ENCODE peak calls at places on chromosome 19, in four cellular contexts. W, E, A and D are unnamed samples.

GRCh38 chr19:42831221-42832019 is 48.1 kb downstream of the PSG1 start:
- DNase-seq in E (no peak), A (no peak), W (no peak), D (no peak)

GRCh38 chr19:32864318-32865007 is 5.1 kb downstream of the SLC7A9 start:
- DNase-seq in A (no peak), W (no peak), E (no peak), D (no peak)

GRCh38 chr19:34678085-34678412 is 571 bp downstream of the ZNF302 start:
- DNase-seq in E (no peak), W (no peak), A (no peak), D (no peak)

GRCh38 chr19:10712041-10712440 is 5.8 kb upstream of the DNM2 start:
- DNase-seq in A (no peak), E (no peak), W (no peak), D (no peak)

GRCh38 chr19:13832096-13832495 is 36.9 kb downstream of the ZSWIM4 start:
- DNase-seq in E (no peak), W (no peak), A (no peak), D (no peak)

GRCh38 chr19:12825259-12826131 is 8.9 kb downstream of the RTBDN start:
- DNase-seq in A (no peak), E (no peak), W (no peak), D (peak; percentile 88)

GRCh38 chr19:10420444-10421239 is at the start of gene PDE4A:
- DNase-seq in E (no peak), W (peak; percentile 58), A (no peak), D (peak; percentile 73)

GRCh38 chr19:324716-325115 is 19.9 kb downstream of the MIER2 start:
- DNase-seq in E (no peak), A (no peak), W (no peak), D (no peak)

GRCh38 chr19:8731428-8732169 is 10.2 kb downstream of the OR2Z1 start:
- DNase-seq in E (no peak), A (no peak), W (no peak), D (no peak)

GRCh38 chr19:40262422-40262821 is 22.7 kb downstream of the AKT2 start:
- DNase-seq in W (no peak), A (no peak), E (no peak), D (no peak)

GRCh38 chr19:31149306-31149975 is 199.8 kb downstream of the TSHZ3 start:
- DNase-seq in E (no peak), A (no peak), W (no peak), D (no peak)

GRCh38 chr19:37251308-37252229 is 33.6 kb downstream of the ZNF383 start:
- DNase-seq in A (peak; percentile 95), E (no peak), W (peak; percentile 67), D (peak; percentile 92)

GRCh38 chr19:32613008-32613407 is 32.0 kb downstream of the PDCD5 start:
- DNase-seq in E (no peak), A (no peak), W (no peak), D (no peak)

GRCh38 chr19:19744641-19745040 is 11.7 kb upstream of the ZNF14 start:
- DNase-seq in E (no peak), A (no peak), W (no peak), D (no peak)

GRCh38 chr19:17325881-17326594 is 8.6 kb downstream of the ANO8 start:
- DNase-seq in E (no peak), W (no peak), A (no peak), D (no peak)

GRCh38 chr19:47373246-47374240 is 24.4 kb downstream of the DHX34 start:
- DNase-seq in A (no peak), W (no peak), E (no peak), D (no peak)

GRCh38 chr19:13014921-13015280 is 19.6 kb downstream of the NFIX start:
- DNase-seq in W (no peak), E (no peak), A (no peak), D (no peak)

GRCh38 chr19:36215276-36216171 is 618 bp downstream of the ZNF146 start:
- DNase-seq in E (no peak), A (no peak), W (peak; percentile 22), D (peak; percentile 36)

GRCh38 chr19:40607311-40607871 is 6.2 kb downstream of the LTBP4 start:
- DNase-seq in A (no peak), E (no peak), W (no peak), D (no peak)

GRCh38 chr19:39078436-39079200 is 5.5 kb upstream of the ACP7 start:
- DNase-seq in W (no peak), A (no peak), E (no peak), D (no peak)

GRCh38 chr19:18881491-18881890 is 14.5 kb downstream of the CERS1 start:
- DNase-seq in W (no peak), E (no peak), A (no peak), D (no peak)

GRCh38 chr19:33558846-33559245 is 37.3 kb upstream of the PEPD start:
- DNase-seq in A (no peak), E (no peak), W (no peak), D (no peak)

GRCh38 chr19:31583148-31583547 is 233.9 kb upstream of the TSHZ3 start:
- DNase-seq in W (no peak), E (no peak), A (no peak), D (no peak)

GRCh38 chr19:15107056-15108010 is at the start of gene SYDE1:
- DNase-seq in A (no peak), W (no peak), E (no peak), D (peak; percentile 88)

GRCh38 chr19:8041553-8041952 is 11.0 kb upstream of the CCL25 start:
- DNase-seq in A (no peak), E (no peak), W (no peak), D (no peak)

GRCh38 chr19:46408611-46409039 is 4.7 kb downstream of the CCDC8 start:
- DNase-seq in W (no peak), A (no peak), E (no peak), D (no peak)

GRCh38 chr19:44278181-44278690 is 18.6 kb downstream of the ZNF233 start:
- DNase-seq in W (no peak), A (no peak), E (no peak), D (no peak)

GRCh38 chr19:1063030-1063908 is 3.7 kb upstream of the ARHGAP45 start:
- DNase-seq in W (peak; percentile 58), A (no peak), E (no peak), D (peak; percentile 64)

GRCh38 chr19:2477141-2477710 is 1.3 kb downstream of the GADD45B start:
- DNase-seq in W (no peak), A (no peak), E (no peak), D (no peak)

GRCh38 chr19:49499030-49499670 is 2.9 kb downstream of the RPS11 start:
- DNase-seq in W (no peak), A (no peak), E (no peak), D (no peak)

GRCh38 chr19:42461700-42462324 is 19.1 kb upstream of the CXCL17 start:
- DNase-seq in E (no peak), W (no peak), A (no peak), D (no peak)

GRCh38 chr19:3458595-3459284 is 21.6 kb downstream of the SMIM24 start:
- DNase-seq in A (no peak), W (no peak), E (no peak), D (peak; percentile 78)

GRCh38 chr19:36265856-36266374 is 51.0 kb downstream of the ZNF146 start:
- DNase-seq in A (no peak), W (no peak), E (no peak), D (no peak)

GRCh38 chr19:3350014-3350663 is 16.2 kb upstream of the NFIC start:
- DNase-seq in A (no peak), W (no peak), E (no peak), D (no peak)

GRCh38 chr19:31220540-31220939 is 128.7 kb downstream of the TSHZ3 start:
- DNase-seq in W (no peak), A (no peak), E (no peak), D (no peak)